ENCODE peak calls at places on chromosomes 7 and 10, in eight cellular contexts. T, H, S, L, W, R, B and J are unnamed samples.
A peak's percentile ranks its signal among the peaks of the same experiment; 100 is the strongest.

GRCh38 chr10:60968504-60968903 is 24.5 kb upstream of the RHOBTB1 start:
- DNase-seq in W (no peak), L (no peak), S (no peak), R (no peak), T (no peak), B (no peak), H (no peak), J (no peak)

GRCh38 chr10:123241391-123242141 is 87.4 kb downstream of the BUB3 start:
- DNase-seq in B (peak; percentile 23), W (no peak), S (peak; percentile 89), H (peak; percentile 60), R (no peak), L (no peak), T (no peak), J (no peak)

GRCh38 chr10:59175538-59176240 is 754 bp upstream of the PHYHIPL start:
- DNase-seq in H (no peak), R (peak; percentile 54), W (no peak), T (peak; percentile 20), S (no peak), L (no peak), B (no peak), J (peak; percentile 25)

GRCh38 chr7:44104880-44105771 is 981 bp downstream of the AEBP1 start:
- DNase-seq in W (no peak), H (no peak), S (peak; percentile 19), R (peak; percentile 87), L (peak; percentile 31), T (no peak), B (peak; percentile 59), J (peak; percentile 72)

GRCh38 chr10:78290131-78290750 is 256.6 kb downstream of the RPS24 start:
- DNase-seq in H (no peak), W (no peak), L (no peak), T (no peak), S (no peak), B (no peak), R (no peak), J (peak; percentile 67)

GRCh38 chr7:95690367-95690947 is 81.9 kb upstream of the DYNC1I1 start:
- DNase-seq in H (peak; percentile 58), R (no peak), W (no peak), S (peak; percentile 0), T (no peak), L (no peak), B (peak; percentile 10), J (no peak)

GRCh38 chr7:139763330-139763729 is 14.5 kb downstream of the HIPK2 start:
- DNase-seq in R (no peak), H (no peak), B (no peak), L (no peak), S (no peak), W (no peak), T (no peak), J (no peak)

GRCh38 chr7:94258856-94259255 is 135.8 kb upstream of the COL1A2 start:
- DNase-seq in S (no peak), B (no peak), L (no peak), W (no peak), H (no peak), T (no peak), R (no peak), J (no peak)

GRCh38 chr10:17747883-17748550 is 4.0 kb upstream of the TMEM236 start:
- DNase-seq in B (no peak), T (no peak), R (no peak), L (no peak), S (no peak), W (no peak), H (no peak), J (no peak)

GRCh38 chr10:77319557-77319956 is 318.1 kb downstream of the KCNMA1 start:
- DNase-seq in W (no peak), S (no peak), R (no peak), T (no peak), L (no peak), H (no peak), B (no peak), J (no peak)

GRCh38 chr7:100584046-100584676 is 1.8 kb downstream of the LRCH4 start:
- DNase-seq in W (no peak), B (no peak), L (no peak), R (no peak), S (no peak), H (no peak), T (peak; percentile 58), J (no peak)

GRCh38 chr7:94509264-94509878 is at the start of gene CASD1:
- DNase-seq in B (peak; percentile 89), H (peak; percentile 73), W (peak; percentile 61), R (peak; percentile 85), T (peak; percentile 81), S (peak; percentile 70), L (peak; percentile 65), J (peak; percentile 89)

GRCh38 chr7:126398285-126398684 is 854.5 kb downstream of the GRM8 start:
- DNase-seq in H (no peak), S (no peak), R (no peak), L (no peak), T (no peak), B (no peak), W (no peak), J (no peak)

GRCh38 chr7:44264221-44264956 is 61.0 kb downstream of the CAMK2B start:
- DNase-seq in L (no peak), S (no peak), W (no peak), H (no peak), R (no peak), T (no peak), B (no peak), J (no peak)

GRCh38 chr7:152435384-152436278 is at the start of gene KMT2C:
- DNase-seq in W (peak; percentile 50), T (peak; percentile 75), L (peak; percentile 58), B (peak; percentile 83), H (peak; percentile 76), R (peak; percentile 86), S (peak; percentile 61), J (no peak)

GRCh38 chr7:137992042-137992737 is 9.7 kb downstream of the CREB3L2 start:
- DNase-seq in W (no peak), R (no peak), B (no peak), S (no peak), T (no peak), L (no peak), H (no peak), J (no peak)

GRCh38 chr10:49324711-49325110 is 25.7 kb downstream of the C10orf71 start:
- DNase-seq in L (no peak), R (no peak), S (no peak), H (no peak), T (no peak), B (no peak), W (no peak), J (no peak)

GRCh38 chr10:88088441-88089340 is 225.3 kb downstream of the PTEN start:
- DNase-seq in T (no peak), W (no peak), L (no peak), H (no peak), R (no peak), B (no peak), S (no peak), J (no peak)

GRCh38 chr10:127308031-127308430 is 111.6 kb upstream of the INSYN2A start:
- DNase-seq in T (no peak), B (no peak), L (no peak), H (no peak), W (no peak), R (no peak), S (no peak), J (peak; percentile 80)

GRCh38 chr7:111784971-111785575 is 222.8 kb upstream of the IMMP2L start:
- DNase-seq in W (no peak), T (no peak), R (no peak), S (no peak), B (no peak), H (no peak), L (no peak), J (no peak)

GRCh38 chr10:15504101-15504840 is 133.2 kb upstream of the FAM171A1 start:
- DNase-seq in B (peak; percentile 34), L (no peak), R (no peak), H (no peak), T (no peak), S (no peak), W (no peak), J (no peak)

GRCh38 chr10:109723305-109723704 is 200.0 kb downstream of the XPNPEP1 start:
- DNase-seq in T (no peak), L (no peak), H (no peak), W (no peak), R (no peak), S (no peak), B (no peak), J (no peak)

GRCh38 chr10:123297175-123297574 is 143.0 kb downstream of the BUB3 start:
- DNase-seq in L (no peak), R (no peak), S (no peak), W (no peak), T (no peak), B (no peak), H (no peak), J (no peak)

GRCh38 chr7:148625342-148625741 is 34.8 kb downstream of the C7orf33 start:
- DNase-seq in R (no peak), B (no peak), H (no peak), W (no peak), L (no peak), T (no peak), S (no peak), J (no peak)

GRCh38 chr7:129789652-129790051 is 163.1 kb downstream of the UBE2H start:
- DNase-seq in W (no peak), S (no peak), T (no peak), L (no peak), R (no peak), H (no peak), B (no peak), J (no peak)

GRCh38 chr10:53209941-53210611 is 437.5 kb upstream of the MBL2 start:
- DNase-seq in B (no peak), R (no peak), H (no peak), T (no peak), W (no peak), S (no peak), L (no peak), J (no peak)

GRCh38 chr7:127948312-127948711 is 82.9 kb downstream of the LRRC4 start:
- DNase-seq in R (no peak), T (no peak), S (no peak), H (no peak), L (no peak), W (no peak), B (no peak), J (no peak)

GRCh38 chr7:192035-192649 is at the start of gene FAM20C:
- DNase-seq in T (peak; percentile 91), R (peak; percentile 96), L (peak; percentile 59), B (no peak), S (peak; percentile 44), H (peak; percentile 55), W (peak; percentile 42), J (no peak)

GRCh38 chr7:80879849-80880248 is 39.0 kb downstream of the SEMA3C start:
- DNase-seq in R (no peak), S (no peak), T (no peak), W (no peak), L (no peak), B (no peak), H (no peak), J (no peak)

GRCh38 chr7:82266081-82266480 is 177.5 kb downstream of the CACNA2D1 start:
- DNase-seq in R (no peak), T (no peak), S (no peak), H (no peak), B (no peak), L (no peak), W (no peak), J (no peak)

GRCh38 chr10:43215758-43216455 is 51.0 kb downstream of the RASGEF1A start:
- DNase-seq in W (no peak), H (no peak), B (no peak), S (no peak), R (no peak), T (no peak), L (no peak), J (peak; percentile 60)

GRCh38 chr7:44637788-44638594 is 31.6 kb downstream of the OGDH start:
- DNase-seq in W (peak; percentile 62), L (peak; percentile 75), T (no peak), B (peak; percentile 71), S (peak; percentile 76), R (no peak), H (peak; percentile 64), J (no peak)